ENCODE peak calls at places on chromosomes 13 and 19, in nine cellular contexts. One of them, this sample, is unnamed.

GRCh38 chr13:96091164-96091931 is 1.4 kb downstream of the HS6ST3 start:
- DNase-seq in skeletal muscle cell: no peak
- DNase-seq in adrenal gland: peak; percentile 67
- DNase-seq in AG09309: no peak
- DNase-seq in naive thymus-derived CD4-positive, alpha-beta T cell: no peak
- DNase-seq in tibial artery: peak; percentile 74
- DNase-seq in astrocyte of the cerebellum: no peak
- DNase-seq in tibial nerve: no peak
- DNase-seq in fibroblast of pulmonary artery: no peak
- DNase-seq in this sample: no peak

GRCh38 chr13:94464771-94465170 is 14.7 kb downstream of the DCT start:
- DNase-seq in fibroblast of pulmonary artery: no peak
- DNase-seq in adrenal gland: no peak
- DNase-seq in skeletal muscle cell: peak; percentile 31
- DNase-seq in naive thymus-derived CD4-positive, alpha-beta T cell: no peak
- DNase-seq in tibial artery: no peak
- DNase-seq in astrocyte of the cerebellum: no peak
- DNase-seq in tibial nerve: no peak
- DNase-seq in AG09309: no peak
- DNase-seq in this sample: no peak

GRCh38 chr19:35853038-35853756 is 893 bp upstream of the NPHS1 start:
- DNase-seq in fibroblast of pulmonary artery: no peak
- DNase-seq in skeletal muscle cell: no peak
- DNase-seq in tibial nerve: no peak
- DNase-seq in astrocyte of the cerebellum: no peak
- DNase-seq in adrenal gland: no peak
- DNase-seq in naive thymus-derived CD4-positive, alpha-beta T cell: no peak
- DNase-seq in tibial artery: no peak
- DNase-seq in AG09309: no peak
- DNase-seq in this sample: no peak

GRCh38 chr19:17846146-17846545 is 1.6 kb downstream of the JAK3 start:
- DNase-seq in AG09309: no peak
- DNase-seq in naive thymus-derived CD4-positive, alpha-beta T cell: peak; percentile 36
- DNase-seq in skeletal muscle cell: no peak
- DNase-seq in astrocyte of the cerebellum: no peak
- DNase-seq in fibroblast of pulmonary artery: no peak
- DNase-seq in adrenal gland: no peak
- DNase-seq in tibial nerve: no peak
- DNase-seq in tibial artery: no peak
- DNase-seq in this sample: no peak

GRCh38 chr19:43534811-43535761 is 2.1 kb downstream of the ZNF575 start:
- DNase-seq in tibial nerve: peak; percentile 60
- DNase-seq in astrocyte of the cerebellum: peak; percentile 46
- DNase-seq in naive thymus-derived CD4-positive, alpha-beta T cell: peak; percentile 2
- DNase-seq in AG09309: no peak
- DNase-seq in tibial artery: peak; percentile 83
- DNase-seq in fibroblast of pulmonary artery: peak; percentile 74
- DNase-seq in adrenal gland: peak; percentile 86
- DNase-seq in skeletal muscle cell: no peak
- DNase-seq in this sample: peak; percentile 33

GRCh38 chr13:43905435-43906031 is 25.8 kb downstream of the LACC1 start:
- DNase-seq in fibroblast of pulmonary artery: peak; percentile 86
- DNase-seq in tibial artery: no peak
- DNase-seq in skeletal muscle cell: no peak
- DNase-seq in tibial nerve: peak; percentile 81
- DNase-seq in AG09309: no peak
- DNase-seq in adrenal gland: no peak
- DNase-seq in astrocyte of the cerebellum: peak; percentile 70
- DNase-seq in naive thymus-derived CD4-positive, alpha-beta T cell: peak; percentile 48
- DNase-seq in this sample: peak; percentile 68

GRCh38 chr19:43711751-43712355 is 4.0 kb upstream of the IRGC start:
- DNase-seq in naive thymus-derived CD4-positive, alpha-beta T cell: no peak
- DNase-seq in skeletal muscle cell: no peak
- DNase-seq in fibroblast of pulmonary artery: no peak
- DNase-seq in AG09309: no peak
- DNase-seq in astrocyte of the cerebellum: no peak
- DNase-seq in tibial artery: no peak
- DNase-seq in adrenal gland: no peak
- DNase-seq in tibial nerve: no peak
- DNase-seq in this sample: peak; percentile 27

GRCh38 chr13:51797664-51798488 is 6.1 kb downstream of the DHRS12 start:
- DNase-seq in fibroblast of pulmonary artery: peak; percentile 75
- DNase-seq in naive thymus-derived CD4-positive, alpha-beta T cell: peak; percentile 73
- DNase-seq in adrenal gland: peak; percentile 87
- DNase-seq in skeletal muscle cell: no peak
- DNase-seq in astrocyte of the cerebellum: peak; percentile 37
- DNase-seq in tibial artery: no peak
- DNase-seq in AG09309: no peak
- DNase-seq in tibial nerve: no peak
- DNase-seq in this sample: peak; percentile 81

GRCh38 chr19:38890686-38891085 is 8.7 kb downstream of the SIRT2 start:
- DNase-seq in tibial nerve: no peak
- DNase-seq in adrenal gland: no peak
- DNase-seq in fibroblast of pulmonary artery: no peak
- DNase-seq in tibial artery: no peak
- DNase-seq in AG09309: no peak
- DNase-seq in astrocyte of the cerebellum: no peak
- DNase-seq in skeletal muscle cell: no peak
- DNase-seq in naive thymus-derived CD4-positive, alpha-beta T cell: no peak
- DNase-seq in this sample: no peak

GRCh38 chr13:105341256-105341655 is 1194.2 kb downstream of the EFNB2 start:
- DNase-seq in skeletal muscle cell: no peak
- DNase-seq in astrocyte of the cerebellum: no peak
- DNase-seq in adrenal gland: no peak
- DNase-seq in AG09309: no peak
- DNase-seq in tibial artery: no peak
- DNase-seq in fibroblast of pulmonary artery: no peak
- DNase-seq in tibial nerve: no peak
- DNase-seq in naive thymus-derived CD4-positive, alpha-beta T cell: no peak
- DNase-seq in this sample: no peak
- H3K4me3 ChIP-seq in skeletal muscle cell: no peak overlapping the region
- H3K4me3 ChIP-seq in astrocyte of the cerebellum: no peak overlapping the region
- H3K4me3 ChIP-seq in adrenal gland: no peak overlapping the region
- H3K4me3 ChIP-seq in AG09309: no peak overlapping the region
- H3K4me3 ChIP-seq in tibial artery: no peak overlapping the region
- H3K4me3 ChIP-seq in fibroblast of pulmonary artery: no peak overlapping the region
- H3K4me3 ChIP-seq in tibial nerve: no peak overlapping the region
- H3K4me3 ChIP-seq in naive thymus-derived CD4-positive, alpha-beta T cell: no peak overlapping the region
- H3K4me3 ChIP-seq in this sample: no peak overlapping the region

GRCh38 chr13:19590423-19590822 is 29.1 kb upstream of the TPTE2 start:
- DNase-seq in tibial nerve: no peak
- DNase-seq in tibial artery: no peak
- DNase-seq in astrocyte of the cerebellum: no peak
- DNase-seq in adrenal gland: no peak
- DNase-seq in AG09309: no peak
- DNase-seq in naive thymus-derived CD4-positive, alpha-beta T cell: no peak
- DNase-seq in skeletal muscle cell: no peak
- DNase-seq in fibroblast of pulmonary artery: no peak
- DNase-seq in this sample: no peak

GRCh38 chr13:19589312-19589711 is 28.0 kb upstream of the TPTE2 start:
- DNase-seq in astrocyte of the cerebellum: no peak
- DNase-seq in tibial nerve: no peak
- DNase-seq in tibial artery: no peak
- DNase-seq in fibroblast of pulmonary artery: no peak
- DNase-seq in naive thymus-derived CD4-positive, alpha-beta T cell: no peak
- DNase-seq in skeletal muscle cell: no peak
- DNase-seq in adrenal gland: no peak
- DNase-seq in AG09309: no peak
- DNase-seq in this sample: no peak

GRCh38 chr13:19587635-19588300 is 26.4 kb upstream of the TPTE2 start:
- DNase-seq in adrenal gland: no peak
- DNase-seq in tibial nerve: peak; percentile 41
- DNase-seq in naive thymus-derived CD4-positive, alpha-beta T cell: peak; percentile 51
- DNase-seq in fibroblast of pulmonary artery: peak; percentile 57
- DNase-seq in tibial artery: no peak
- DNase-seq in astrocyte of the cerebellum: no peak
- DNase-seq in skeletal muscle cell: no peak
- DNase-seq in AG09309: no peak
- DNase-seq in this sample: peak; percentile 36

GRCh38 chr13:19591864-19592263 is 30.5 kb upstream of the TPTE2 start:
- DNase-seq in tibial nerve: no peak
- DNase-seq in skeletal muscle cell: no peak
- DNase-seq in AG09309: no peak
- DNase-seq in tibial artery: no peak
- DNase-seq in astrocyte of the cerebellum: no peak
- DNase-seq in naive thymus-derived CD4-positive, alpha-beta T cell: no peak
- DNase-seq in fibroblast of pulmonary artery: no peak
- DNase-seq in adrenal gland: no peak
- DNase-seq in this sample: no peak

DNA sequence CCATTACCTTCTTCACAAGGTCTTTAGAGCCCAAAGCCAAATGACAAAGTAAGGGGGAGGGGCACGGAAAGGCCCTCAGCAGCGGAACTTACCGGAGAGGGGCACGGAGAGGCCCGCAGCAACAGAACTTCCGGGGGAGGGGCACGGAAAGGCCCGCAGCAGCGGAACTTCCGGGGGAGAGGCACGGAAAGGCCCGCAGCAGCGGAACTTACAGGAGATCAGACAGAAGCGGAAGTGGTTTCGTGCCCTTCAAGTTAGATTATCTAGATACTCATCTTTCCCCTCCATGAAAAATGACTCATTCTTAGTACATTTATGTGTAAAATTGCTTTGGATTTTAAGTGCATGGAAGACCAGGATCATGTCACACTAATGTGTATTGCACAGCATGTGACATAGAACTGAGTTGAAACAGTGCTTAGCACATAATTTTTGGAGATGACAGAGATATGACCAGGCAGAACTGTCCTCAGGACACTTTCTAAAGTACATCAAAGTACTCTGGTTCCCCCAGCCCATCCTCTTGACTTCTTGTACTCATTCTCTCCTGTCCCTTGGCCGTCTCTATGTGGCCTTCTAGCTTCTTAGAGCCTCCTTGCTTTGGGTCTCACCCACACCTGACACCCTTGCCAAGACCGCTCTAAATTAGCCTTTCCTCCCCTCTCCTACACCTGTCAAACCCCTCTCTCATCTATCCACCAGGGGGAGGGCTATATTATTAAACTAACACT is 25.7 kb upstream of the TPTE2 start:
- DNase-seq in tibial nerve: no peak
- DNase-seq in skeletal muscle cell: no peak
- DNase-seq in fibroblast of pulmonary artery: no peak
- DNase-seq in astrocyte of the cerebellum: no peak
- DNase-seq in adrenal gland: no peak
- DNase-seq in tibial artery: no peak
- DNase-seq in AG09309: no peak
- DNase-seq in naive thymus-derived CD4-positive, alpha-beta T cell: peak; percentile 81
- DNase-seq in this sample: no peak
- H3K4me3 ChIP-seq in tibial nerve: no peak overlapping the region
- H3K4me3 ChIP-seq in skeletal muscle cell: peak overlapping the region; percentile 13
- H3K4me3 ChIP-seq in fibroblast of pulmonary artery: no peak overlapping the region
- H3K4me3 ChIP-seq in astrocyte of the cerebellum: no peak overlapping the region
- H3K4me3 ChIP-seq in adrenal gland: no peak overlapping the region
- H3K4me3 ChIP-seq in tibial artery: no peak overlapping the region
- H3K4me3 ChIP-seq in AG09309: no peak overlapping the region
- H3K4me3 ChIP-seq in naive thymus-derived CD4-positive, alpha-beta T cell: peak overlapping the region; percentile 37
- H3K4me3 ChIP-seq in this sample: no peak overlapping the region

GRCh38 chr19:46355991-46356669 is 9.2 kb downstream of the PPP5C start:
- DNase-seq in tibial nerve: no peak
- DNase-seq in tibial artery: peak; percentile 51
- DNase-seq in naive thymus-derived CD4-positive, alpha-beta T cell: no peak
- DNase-seq in skeletal muscle cell: no peak
- DNase-seq in adrenal gland: no peak
- DNase-seq in fibroblast of pulmonary artery: no peak
- DNase-seq in astrocyte of the cerebellum: no peak
- DNase-seq in AG09309: no peak
- DNase-seq in this sample: no peak
- H3K4me3 ChIP-seq in tibial nerve: no peak overlapping the region
- H3K4me3 ChIP-seq in tibial artery: no peak overlapping the region
- H3K4me3 ChIP-seq in naive thymus-derived CD4-positive, alpha-beta T cell: no peak overlapping the region
- H3K4me3 ChIP-seq in skeletal muscle cell: no peak overlapping the region
- H3K4me3 ChIP-seq in adrenal gland: no peak overlapping the region
- H3K4me3 ChIP-seq in fibroblast of pulmonary artery: no peak overlapping the region
- H3K4me3 ChIP-seq in astrocyte of the cerebellum: no peak overlapping the region
- H3K4me3 ChIP-seq in AG09309: no peak overlapping the region
- H3K4me3 ChIP-seq in this sample: no peak overlapping the region

GRCh38 chr19:44747739-44748425 is 626 bp upstream of the BCL3 start:
- DNase-seq in tibial nerve: peak; percentile 52
- DNase-seq in skeletal muscle cell: no peak
- DNase-seq in fibroblast of pulmonary artery: peak; percentile 86
- DNase-seq in tibial artery: peak; percentile 87
- DNase-seq in astrocyte of the cerebellum: no peak
- DNase-seq in naive thymus-derived CD4-positive, alpha-beta T cell: no peak
- DNase-seq in adrenal gland: peak; percentile 88
- DNase-seq in AG09309: no peak
- DNase-seq in this sample: peak; percentile 52

GRCh38 chr19:44746616-44746945 is 1.9 kb upstream of the BCL3 start:
- DNase-seq in tibial nerve: no peak
- DNase-seq in fibroblast of pulmonary artery: no peak
- DNase-seq in AG09309: no peak
- DNase-seq in skeletal muscle cell: no peak
- DNase-seq in tibial artery: no peak
- DNase-seq in naive thymus-derived CD4-positive, alpha-beta T cell: no peak
- DNase-seq in adrenal gland: peak; percentile 46
- DNase-seq in astrocyte of the cerebellum: no peak
- DNase-seq in this sample: no peak

GRCh38 chr19:44745887-44746600 is 2.5 kb upstream of the BCL3 start:
- DNase-seq in tibial nerve: no peak
- DNase-seq in skeletal muscle cell: no peak
- DNase-seq in naive thymus-derived CD4-positive, alpha-beta T cell: no peak
- DNase-seq in fibroblast of pulmonary artery: no peak
- DNase-seq in astrocyte of the cerebellum: no peak
- DNase-seq in adrenal gland: no peak
- DNase-seq in AG09309: no peak
- DNase-seq in tibial artery: no peak
- DNase-seq in this sample: no peak

GRCh38 chr19:44746946-44747738 is 1.4 kb upstream of the BCL3 start:
- DNase-seq in tibial artery: peak; percentile 98
- DNase-seq in tibial nerve: peak; percentile 88
- DNase-seq in adrenal gland: peak; percentile 95
- DNase-seq in fibroblast of pulmonary artery: peak; percentile 97
- DNase-seq in astrocyte of the cerebellum: peak; percentile 75
- DNase-seq in skeletal muscle cell: peak; percentile 91
- DNase-seq in AG09309: peak; percentile 87
- DNase-seq in naive thymus-derived CD4-positive, alpha-beta T cell: peak; percentile 61
- DNase-seq in this sample: peak; percentile 87

DNA sequence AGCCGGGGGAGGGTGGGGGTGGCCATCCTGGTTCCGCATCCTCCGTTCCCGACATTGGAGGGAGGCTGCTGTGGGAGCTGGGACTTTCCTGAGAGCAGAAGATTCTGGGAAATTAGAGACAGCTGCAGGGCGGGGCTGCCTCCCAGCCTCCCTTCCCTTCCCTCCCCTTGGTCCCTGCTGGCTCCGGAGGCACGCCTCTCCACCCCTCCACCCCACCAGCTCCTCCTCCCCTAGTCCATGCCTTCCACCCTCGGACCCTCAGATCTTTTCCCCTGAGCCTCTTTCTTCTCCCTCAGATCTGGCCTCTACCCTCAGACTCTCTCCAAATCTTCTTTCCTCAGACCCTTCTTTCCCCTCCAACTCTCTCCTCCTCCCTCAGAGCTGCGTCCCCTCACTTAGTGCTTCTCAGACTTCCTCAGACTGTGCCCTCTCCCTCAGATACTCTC is 3.1 kb upstream of the BCL3 start:
- DNase-seq in fibroblast of pulmonary artery: peak; percentile 92
- DNase-seq in astrocyte of the cerebellum: no peak
- DNase-seq in adrenal gland: peak; percentile 78
- DNase-seq in skeletal muscle cell: no peak
- DNase-seq in tibial artery: peak; percentile 86
- DNase-seq in naive thymus-derived CD4-positive, alpha-beta T cell: no peak
- DNase-seq in AG09309: peak; percentile 59
- DNase-seq in tibial nerve: peak; percentile 61
- DNase-seq in this sample: peak; percentile 52
- H3K4me3 ChIP-seq in fibroblast of pulmonary artery: no peak overlapping the region
- H3K4me3 ChIP-seq in astrocyte of the cerebellum: no peak overlapping the region
- H3K4me3 ChIP-seq in adrenal gland: no peak overlapping the region
- H3K4me3 ChIP-seq in skeletal muscle cell: no peak overlapping the region
- H3K4me3 ChIP-seq in tibial artery: no peak overlapping the region
- H3K4me3 ChIP-seq in naive thymus-derived CD4-positive, alpha-beta T cell: no peak overlapping the region
- H3K4me3 ChIP-seq in AG09309: no peak overlapping the region
- H3K4me3 ChIP-seq in tibial nerve: no peak overlapping the region
- H3K4me3 ChIP-seq in this sample: no peak overlapping the region